ENCODE peak calls at places on chromosome 3, in four cellular contexts. L is stimulated activated CD8-positive, alpha-beta memory T cell treated with anti-CD3 and anti-CD28 coated beads, Interleukin-12 subunit alpha, Interleukin-12 subunit beta, amount 100 ng/mL, for 4 hours; M is activated CD4-positive, alpha-beta memory T cell treated with anti-CD3 and anti-CD28 coated beads, Interleukin-2, amount 10 ng/mL, durations not matched to agents 7 days and 5 days; N is pancreas. Q is an unnamed sample.
A peak's percentile ranks its signal among the peaks of the same experiment; 100 is the strongest.

GRCh38 chr3:100518983-100519382 is 26.6 kb downstream of the TMEM45A start:
- DNase-seq in L (no peak), M (no peak), N (no peak), Q (no peak)

GRCh38 chr3:46858456-46858855 is 4.8 kb downstream of the MYL3 start:
- DNase-seq in L (no peak), M (no peak), N (peak; percentile 24), Q (no peak)

GRCh38 chr3:188348445-188349244 is 194.7 kb downstream of the LPP start:
- DNase-seq in L (no peak), M (no peak), N (peak; percentile 66), Q (no peak)

GRCh38 chr3:123291404-123291803 is 89.7 kb downstream of the SEC22A start:
- DNase-seq in N (no peak), M (no peak), L (no peak), Q (no peak)

GRCh38 chr3:39907981-39908380 is 98.6 kb downstream of the MYRIP start:
- DNase-seq in L (no peak), N (no peak), M (no peak), Q (no peak)

GRCh38 chr3:149003653-149004305 is 12.4 kb downstream of the GYG1 start:
- DNase-seq in N (no peak), M (peak; percentile 54), L (no peak), Q (no peak)

GRCh38 chr3:111246967-111247760 is 175.5 kb downstream of the NECTIN3 start:
- DNase-seq in M (no peak), N (no peak), L (no peak), Q (no peak)

GRCh38 chr3:38151667-38152265 is 13.3 kb downstream of the MYD88 start:
- DNase-seq in L (no peak), M (peak; percentile 41), N (no peak), Q (no peak)

GRCh38 chr3:65052101-65052500 is 364.3 kb upstream of the ADAMTS9 start:
- DNase-seq in N (no peak), L (no peak), M (no peak), Q (no peak)

GRCh38 chr3:195757371-195757770 is 36.6 kb downstream of the MUC20 start:
- DNase-seq in L (no peak), M (no peak), N (no peak), Q (no peak)

GRCh38 chr3:113148307-113148703 is 63.1 kb upstream of the BOC start:
- DNase-seq in M (no peak), N (no peak), L (no peak), Q (no peak)

GRCh38 chr3:8416965-8417364 is 84.7 kb upstream of the LMCD1 start:
- DNase-seq in L (no peak), M (no peak), N (peak; percentile 58), Q (peak; percentile 46)

GRCh38 chr3:148727242-148727641 is 29.5 kb downstream of the AGTR1 start:
- DNase-seq in L (no peak), N (no peak), M (peak; percentile 16), Q (no peak)

GRCh38 chr3:195086885-195087284 is 184.1 kb downstream of the XXYLT1 start:
- DNase-seq in L (no peak), M (no peak), N (peak; percentile 56), Q (no peak)

GRCh38 chr3:167033866-167034265 is 346.2 kb downstream of the ZBBX start:
- DNase-seq in L (no peak), M (no peak), N (no peak), Q (no peak)

GRCh38 chr3:184567924-184568590 is 6.5 kb downstream of the EPHB3 start:
- DNase-seq in N (peak; percentile 63), M (no peak), L (no peak), Q (no peak)

GRCh38 chr3:66267031-66267430 is 46.2 kb downstream of the SLC25A26 start:
- DNase-seq in M (no peak), L (no peak), N (no peak), Q (no peak)

GRCh38 chr3:98787181-98787580 is 24.0 kb downstream of the ST3GAL6 start:
- DNase-seq in N (no peak), M (no peak), L (no peak), Q (no peak)

GRCh38 chr3:87082806-87083440 is 92.0 kb upstream of the VGLL3 start:
- DNase-seq in N (no peak), M (no peak), L (no peak), Q (no peak)

GRCh38 chr3:104190681-104191080 is 1176.0 kb upstream of the ALCAM start:
- DNase-seq in L (no peak), N (no peak), M (no peak), Q (no peak)

GRCh38 chr3:58544546-58544945 is 7.6 kb upstream of the ACOX2 start:
- DNase-seq in L (no peak), M (no peak), N (no peak), Q (no peak)

GRCh38 chr3:53921296-53921695 is 29.6 kb upstream of the SELENOK start:
- DNase-seq in N (no peak), L (no peak), M (peak; percentile 17), Q (no peak)

GRCh38 chr3:194382196-194382891 is 12.8 kb upstream of the LRRC15 start:
- DNase-seq in N (no peak), L (no peak), M (no peak), Q (no peak)

GRCh38 chr3:24496529-24497482 is 2.2 kb upstream of the THRB start:
- DNase-seq in N (peak; percentile 88), M (no peak), L (no peak), Q (peak; percentile 76)

GRCh38 chr3:14518893-14519292 is 21.2 kb downstream of the GRIP2 start:
- DNase-seq in N (no peak), M (no peak), L (no peak), Q (no peak)

GRCh38 chr3:535566-536416 is 339.2 kb downstream of the CHL1 start:
- DNase-seq in N (peak; percentile 80), M (no peak), L (no peak), Q (no peak)

GRCh38 chr3:4320453-4320852 is 17.3 kb downstream of the SETMAR start:
- DNase-seq in M (no peak), L (no peak), N (no peak), Q (no peak)

GRCh38 chr3:73746610-73747009 is 121.9 kb upstream of the PDZRN3 start:
- DNase-seq in N (no peak), L (no peak), M (no peak), Q (no peak)

GRCh38 chr3:124041553-124041952 is 49.6 kb upstream of the ROPN1 start:
- DNase-seq in L (no peak), M (no peak), N (no peak), Q (no peak)

GRCh38 chr3:102193255-102193654 is 241.6 kb upstream of the ZPLD1 start:
- DNase-seq in N (no peak), M (no peak), L (no peak), Q (no peak)

GRCh38 chr3:109023656-109024254 is 70.1 kb upstream of the GUCA1C start:
- DNase-seq in N (no peak), M (peak; percentile 40), L (no peak), Q (no peak)

GRCh38 chr3:58299839-58300516 is 6.1 kb upstream of the RPP14 start:
- DNase-seq in M (no peak), L (no peak), N (no peak), Q (no peak)

GRCh38 chr3:117887896-117888295 is 1146.8 kb downstream of the IGSF11 start:
- DNase-seq in L (no peak), N (no peak), M (no peak), Q (no peak)

GRCh38 chr3:139301183-139301582 is 42.6 kb upstream of the MRPS22 start:
- DNase-seq in L (no peak), N (no peak), M (no peak), Q (no peak)